ENCODE peak calls at places on chromosomes 2 and 18, in five cellular contexts. V, R, Z, Y and J are unnamed samples.

GRCh38 chr18:490024-490366 is 10.5 kb downstream of the COLEC12 start:
- DNase-seq in V (no peak), R (no peak), Z (no peak), Y (no peak), J (no peak)

GRCh38 chr2:57549642-57550102 is 496.9 kb upstream of the VRK2 start:
- DNase-seq in V (no peak), R (no peak), Z (peak; percentile 58), Y (no peak), J (no peak)

GRCh38 chr2:20034821-20035220 is 16.6 kb downstream of the LAPTM4A start:
- DNase-seq in V (no peak), R (no peak), Z (no peak), Y (no peak), J (no peak)

GRCh38 chr2:179671314-179671713 is 190.1 kb downstream of the ZNF385B start:
- DNase-seq in V (no peak), R (no peak), Z (no peak), Y (no peak), J (no peak)

GRCh38 chr2:70381821-70382220 is 80.0 kb upstream of the FAM136A start:
- DNase-seq in V (no peak), R (no peak), Z (no peak), Y (no peak), J (no peak)

GRCh38 chr18:7711495-7711894 is 144.4 kb downstream of the PTPRM start:
- DNase-seq in V (no peak), R (no peak), Z (no peak), Y (no peak), J (no peak)

GRCh38 chr2:241813080-241813805 is 4.2 kb downstream of the NEU4 start:
- DNase-seq in V (peak; percentile 6), R (no peak), Z (no peak), Y (peak; percentile 48), J (peak; percentile 20)

GRCh38 chr2:108988796-108989713 is at the start of gene EDAR:
- DNase-seq in V (no peak), R (no peak), Z (peak; percentile 87), Y (peak; percentile 93), J (no peak)

GRCh38 chr2:173299764-173300163 is 54.9 kb upstream of the CDCA7 start:
- DNase-seq in V (no peak), R (no peak), Z (peak; percentile 34), Y (peak; percentile 65), J (no peak)

GRCh38 chr18:51337406-51337805 is 139.9 kb upstream of the MEX3C start:
- DNase-seq in V (no peak), R (no peak), Z (no peak), Y (no peak), J (no peak)

GRCh38 chr18:1999387-1999786 is 571.9 kb downstream of the METTL4 start:
- DNase-seq in V (no peak), R (no peak), Z (no peak), Y (no peak), J (no peak)

GRCh38 chr2:206556357-206556949 is 85.8 kb upstream of the FAM237A start:
- DNase-seq in V (no peak), R (no peak), Z (peak; percentile 72), Y (no peak), J (no peak)

GRCh38 chr2:128305555-128306080 is 13.1 kb downstream of the HS6ST1 start:
- DNase-seq in V (no peak), R (no peak), Z (no peak), Y (no peak), J (no peak)

GRCh38 chr2:37983719-37984118 is 58.6 kb downstream of the RMDN2 start:
- DNase-seq in V (no peak), R (no peak), Z (no peak), Y (no peak), J (no peak)

GRCh38 chr18:55290898-55291297 is 297.1 kb downstream of the TCF4 start:
- DNase-seq in V (no peak), R (no peak), Z (no peak), Y (no peak), J (no peak)

GRCh38 chr2:224887159-224887558 is 155.1 kb downstream of the DOCK10 start:
- DNase-seq in V (no peak), R (no peak), Z (no peak), Y (no peak), J (no peak)

GRCh38 chr18:23857756-23858155 is 156.8 kb upstream of the TTC39C start:
- DNase-seq in V (no peak), R (no peak), Z (no peak), Y (no peak), J (no peak)

GRCh38 chr18:23859466-23860352 is 154.8 kb upstream of the TTC39C start:
- DNase-seq in V (no peak), R (no peak), Z (no peak), Y (no peak), J (no peak)

GRCh38 chr18:23864620-23865019 is 149.9 kb upstream of the TTC39C start:
- DNase-seq in V (no peak), R (no peak), Z (no peak), Y (no peak), J (no peak)

GRCh38 chr18:23862071-23862470 is 152.5 kb upstream of the TTC39C start:
- DNase-seq in V (no peak), R (no peak), Z (no peak), Y (no peak), J (no peak)

GRCh38 chr18:23861326-23861725 is 153.2 kb upstream of the TTC39C start:
- DNase-seq in V (no peak), R (no peak), Z (no peak), Y (no peak), J (no peak)
- H3K4me3 ChIP-seq in V (no peak overlapping the region), R (no peak overlapping the region), Z (peak overlapping the region; percentile 26), Y (no peak overlapping the region), J (no peak overlapping the region)

DNA sequence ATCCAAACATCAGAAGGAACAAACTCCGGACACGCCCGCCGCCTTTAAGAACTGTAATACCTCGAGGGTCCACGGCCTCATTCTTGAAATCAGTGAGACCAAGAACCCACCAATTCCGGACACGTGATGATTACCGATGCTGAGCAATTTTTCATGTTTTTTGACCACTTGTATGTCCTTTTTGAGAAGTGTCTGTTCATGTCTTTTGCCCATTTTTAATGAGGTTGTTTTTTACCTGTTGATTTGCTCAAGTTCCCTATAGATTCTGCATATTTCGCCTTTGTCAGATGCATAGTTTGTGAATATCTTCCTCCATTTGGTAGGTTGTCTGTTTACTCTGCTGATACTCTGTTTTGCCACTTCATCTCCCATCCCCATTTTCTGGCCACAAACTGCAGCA is 150.4 kb downstream of the IRS1 start:
- DNase-seq in V (no peak), R (no peak), Z (no peak), Y (no peak), J (no peak)
- H3K4me3 ChIP-seq in V (no peak overlapping the region), R (no peak overlapping the region), Z (no peak overlapping the region), Y (peak overlapping the region; percentile 61), J (no peak overlapping the region)

DNA sequence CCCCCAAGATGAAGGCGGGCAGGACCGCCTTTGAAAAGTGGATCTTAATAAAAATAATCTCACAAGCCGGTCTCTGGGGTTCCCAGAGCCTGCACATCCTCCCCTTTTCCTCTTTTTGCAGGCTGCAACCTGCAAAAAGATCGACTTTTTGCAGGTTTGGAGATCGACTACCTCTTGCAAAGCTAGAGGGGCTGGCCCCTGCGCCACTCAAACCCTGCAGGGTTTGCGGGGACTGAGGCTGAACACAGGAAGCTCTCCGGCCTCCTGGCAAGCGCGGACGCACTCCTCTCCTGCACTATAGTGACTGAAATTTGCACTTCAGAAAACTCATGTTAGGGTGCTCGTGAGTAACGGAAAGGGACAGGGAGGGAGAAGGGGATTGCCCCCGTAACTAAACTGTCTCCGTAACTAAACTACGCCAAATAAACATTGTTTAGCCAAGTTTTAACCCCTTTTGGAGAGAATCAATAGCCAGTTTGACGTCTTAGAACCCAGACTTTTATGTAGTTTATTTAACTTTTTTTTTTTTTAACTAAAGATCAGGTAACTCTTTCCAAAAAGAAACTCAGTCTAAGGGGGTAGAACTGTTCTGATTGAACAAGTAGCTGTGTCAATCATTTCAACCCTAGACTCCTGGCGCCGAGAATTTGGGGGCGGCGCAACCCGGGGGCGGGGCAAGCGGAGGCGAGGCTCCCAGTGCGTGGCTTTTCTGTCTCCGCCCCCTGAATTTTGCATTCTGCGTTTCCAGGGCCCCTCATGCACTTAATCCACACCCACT is 2.5 kb downstream of the IGFBP5 start:
- DNase-seq in V (peak; percentile 88), R (peak; percentile 94), Z (peak; percentile 84), Y (peak; percentile 92), J (peak; percentile 97)
- H3K4me3 ChIP-seq in V (peak overlapping the region; percentile 69), R (peak overlapping the region; percentile 79), Z (peak overlapping the region; percentile 77), Y (peak overlapping the region; percentile 86), J (peak overlapping the region; percentile 71)

GRCh38 chr2:174881678-174882077 is 117.4 kb upstream of the CHRNA1 start:
- DNase-seq in V (no peak), R (no peak), Z (no peak), Y (no peak), J (no peak)

GRCh38 chr2:174877796-174878195 is 113.5 kb upstream of the CHRNA1 start:
- DNase-seq in V (no peak), R (no peak), Z (no peak), Y (no peak), J (no peak)

GRCh38 chr2:174873457-174873856 is 109.2 kb upstream of the CHRNA1 start:
- DNase-seq in V (no peak), R (no peak), Z (peak; percentile 38), Y (no peak), J (no peak)

GRCh38 chr2:174874081-174874480 is 109.8 kb upstream of the CHRNA1 start:
- DNase-seq in V (no peak), R (no peak), Z (no peak), Y (no peak), J (no peak)

DNA sequence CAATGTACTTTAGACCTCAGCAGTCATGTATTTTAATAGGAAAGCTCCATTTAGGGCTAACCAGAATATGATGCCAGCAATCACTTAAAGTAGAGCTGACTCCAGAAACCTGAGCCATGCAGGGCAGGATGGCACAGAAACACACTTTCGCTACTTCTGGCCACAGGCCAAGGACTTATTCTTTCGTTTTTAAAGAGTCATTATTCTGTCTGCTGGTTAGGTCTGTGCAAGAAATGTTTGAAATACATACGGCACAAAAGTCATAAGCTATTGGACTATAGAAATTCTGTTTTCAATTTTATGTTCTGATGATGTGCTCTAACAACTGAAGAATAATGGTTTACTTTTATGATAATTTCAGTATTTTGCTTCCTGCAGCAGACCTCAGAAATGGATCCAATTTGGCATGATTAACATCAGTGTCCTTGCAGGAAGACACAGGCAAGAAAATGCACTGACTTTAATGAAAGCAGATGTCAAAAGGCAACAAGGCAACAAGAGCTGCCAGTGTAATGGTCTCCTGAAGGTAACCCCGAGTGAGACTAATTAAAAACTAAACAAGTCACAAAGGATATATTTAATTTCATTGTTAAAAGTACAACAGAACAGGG is 114.4 kb upstream of the CHRNA1 start:
- DNase-seq in V (no peak), R (peak; percentile 16), Z (no peak), Y (no peak), J (no peak)
- H3K4me3 ChIP-seq in V (peak overlapping the region; percentile 37), R (peak overlapping the region; percentile 27), Z (no peak overlapping the region), Y (no peak overlapping the region), J (peak overlapping the region; percentile 42)

DNA sequence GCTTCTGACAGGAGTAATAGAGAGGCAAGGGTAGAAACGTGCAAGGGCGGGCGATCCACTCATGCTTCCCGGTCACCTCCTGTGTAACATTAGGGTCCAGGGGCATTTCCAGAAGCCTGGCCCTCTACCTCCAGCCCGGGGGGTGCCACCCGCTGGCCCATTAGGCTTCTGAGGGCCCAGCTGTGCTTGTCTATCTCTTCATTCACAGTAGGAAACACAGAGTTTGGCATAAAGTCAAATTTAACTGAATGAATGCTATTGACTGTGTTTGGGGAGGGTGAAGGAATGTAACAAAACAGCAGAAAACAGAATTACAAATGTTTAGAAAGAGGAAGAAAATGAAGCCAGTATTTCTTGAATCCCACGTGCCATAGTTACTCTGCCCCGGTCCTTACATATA is 112.4 kb upstream of the SLC66A3 start:
- DNase-seq in V (no peak), R (no peak), Z (no peak), Y (peak; percentile 17), J (no peak)
- H3K4me3 ChIP-seq in V (no peak overlapping the region), R (no peak overlapping the region), Z (no peak overlapping the region), Y (no peak overlapping the region), J (no peak overlapping the region)